ENCODE peak calls at places on chromosomes 13 and 19, in eight cellular contexts. R is suprapubic skin, T is HAP-1, S is neural progenitor cell, H is astrocyte of the hippocampus, K is hepatic stellate cell, O is fibroblast of villous mesenchyme, Y is hippocampal formation. V is an unnamed sample.

GRCh38 chr19:54478677-54479266 is 5.7 kb upstream of the CDC42EP5 start:
- DNase-seq in R (no peak), H (peak), O (peak), T (peak), S (peak), K (peak), Y (peak), V (peak)

GRCh38 chr13:45310341-45311138 is 30.4 kb downstream of the TPT1 start:
- DNase-seq in Y (no peak), O (no peak), H (no peak), T (no peak), S (no peak), K (no peak), R (no peak), V (no peak)

GRCh38 chr13:51999525-51999924 is 11.7 kb downstream of the ATP7B start:
- DNase-seq in H (peak), K (no peak), T (no peak), S (no peak), R (no peak), Y (no peak), O (no peak), V (peak)

GRCh38 chr13:36001561-36001960 is 129.6 kb downstream of the DCLK1 start:
- DNase-seq in H (no peak), K (no peak), R (no peak), S (no peak), O (no peak), T (no peak), Y (no peak), V (no peak)

GRCh38 chr13:111893071-111893606 is 173.8 kb upstream of the SOX1 start:
- DNase-seq in H (peak), S (peak), K (no peak), T (peak), R (peak), O (no peak), Y (no peak), V (no peak)

GRCh38 chr13:20528451-20528850 is 2.8 kb upstream of the CRYL1 start:
- DNase-seq in H (no peak), K (no peak), T (no peak), S (no peak), R (no peak), Y (no peak), O (no peak), V (no peak)

GRCh38 chr13:32659736-32660135 is 73.5 kb downstream of the PDS5B start:
- DNase-seq in O (no peak), H (no peak), T (no peak), Y (no peak), S (no peak), R (no peak), K (no peak), V (peak)

GRCh38 chr13:80242728-80243427 is 98.0 kb downstream of the SPRY2 start:
- DNase-seq in O (no peak), S (no peak), Y (no peak), R (no peak), T (no peak), H (no peak), K (no peak), V (no peak)

GRCh38 chr19:401836-402535 is 7.0 kb downstream of the C2CD4C start:
- DNase-seq in Y (no peak), S (no peak), O (no peak), T (peak), H (peak), R (peak), K (no peak), V (no peak)

GRCh38 chr13:66915596-66916185 is 314.4 kb downstream of the PCDH9 start:
- DNase-seq in S (no peak), R (no peak), O (no peak), K (peak), Y (no peak), H (peak), T (no peak), V (no peak)

GRCh38 chr13:113917096-113917495 is 53.2 kb upstream of the GAS6 start:
- DNase-seq in H (no peak), O (no peak), T (no peak), Y (no peak), K (no peak), S (no peak), R (peak), V (no peak)

GRCh38 chr19:18848860-18849661 is 17.3 kb downstream of the UPF1 start:
- DNase-seq in O (peak), R (peak), Y (peak), H (no peak), T (no peak), S (no peak), K (peak), V (no peak)

GRCh38 chr19:36086326-36086725 is 24.6 kb upstream of the OVOL3 start:
- DNase-seq in S (no peak), Y (no peak), K (no peak), R (no peak), H (no peak), T (no peak), O (no peak), V (no peak)

V was measured in M059J.